ENCODE peak calls at places on chromosomes 1 and 21, in five cellular contexts. One of them, this sample, is unnamed. For H3K4me1, the result is how much of the 10 kb centered on the place peaks cover.

GRCh38 chr1:17292299-17293198 is 15.4 kb upstream of the PADI4 start:
- DNase-seq in aorta: no peak
- DNase-seq in ovary: no peak
- DNase-seq in tibial artery: no peak
- DNase-seq in mammary epithelial cell: peak
- DNase-seq in this sample: no peak

GRCh38 chr21:44870748-44871495 is 2.6 kb downstream of the PTTG1IP start:
- DNase-seq in aorta: peak
- DNase-seq in ovary: no peak
- DNase-seq in tibial artery: peak
- DNase-seq in mammary epithelial cell: peak
- DNase-seq in this sample: peak

GRCh38 chr1:204331847-204332487 is 27.8 kb downstream of the PLEKHA6 start:
- DNase-seq in aorta: no peak
- DNase-seq in ovary: no peak
- DNase-seq in tibial artery: no peak
- DNase-seq in mammary epithelial cell: no peak
- DNase-seq in this sample: no peak

GRCh38 chr1:86757272-86757984 is 53.1 kb downstream of the SH3GLB1 start:
- DNase-seq in aorta: no peak
- DNase-seq in ovary: no peak
- DNase-seq in tibial artery: peak
- DNase-seq in mammary epithelial cell: peak
- DNase-seq in this sample: peak

GRCh38 chr1:41895552-41895951 is 23.2 kb downstream of the HIVEP3 start:
- DNase-seq in aorta: no peak
- DNase-seq in ovary: no peak
- DNase-seq in tibial artery: no peak
- DNase-seq in mammary epithelial cell: no peak
- DNase-seq in this sample: no peak

GRCh38 chr1:9494936-9495758 is 44.1 kb upstream of the SLC25A33 start:
- DNase-seq in aorta: peak
- DNase-seq in ovary: peak
- DNase-seq in tibial artery: no peak
- DNase-seq in mammary epithelial cell: peak
- DNase-seq in this sample: peak

GRCh38 chr1:183267646-183268431 is 81.8 kb downstream of the LAMC2 start:
- DNase-seq in aorta: no peak
- DNase-seq in ovary: no peak
- DNase-seq in tibial artery: no peak
- DNase-seq in mammary epithelial cell: peak
- DNase-seq in this sample: no peak

GRCh38 chr21:26550357-26550756 is 22.7 kb downstream of the CYYR1 start:
- DNase-seq in aorta: no peak
- DNase-seq in ovary: no peak
- DNase-seq in tibial artery: no peak
- DNase-seq in mammary epithelial cell: no peak
- DNase-seq in this sample: no peak

GRCh38 chr1:182192215-182192614 is 130.7 kb upstream of the ZNF648 start:
- DNase-seq in aorta: no peak
- DNase-seq in ovary: no peak
- DNase-seq in tibial artery: no peak
- DNase-seq in mammary epithelial cell: no peak
- DNase-seq in this sample: no peak

DNA sequence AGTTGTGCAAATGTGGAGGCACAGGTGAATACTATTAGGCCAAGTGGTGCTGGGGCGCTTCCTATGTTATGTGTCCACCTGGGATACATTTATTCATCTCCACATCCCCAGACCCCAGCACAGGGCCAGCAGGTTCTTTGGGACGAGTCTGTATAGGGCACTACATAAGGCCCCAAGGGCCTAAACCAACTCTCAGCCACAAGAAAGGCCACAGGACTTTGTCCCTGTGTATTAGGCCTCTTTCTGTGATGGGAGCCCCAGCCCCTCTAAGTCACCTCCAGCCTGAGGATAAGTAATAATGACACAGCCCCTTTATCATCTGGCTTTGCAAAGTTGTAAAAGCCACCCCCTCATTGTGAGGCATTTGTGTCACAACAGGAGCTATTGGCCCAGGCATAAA is 79.2 kb upstream of the CD1D start:
- DNase-seq in aorta: no peak
- DNase-seq in ovary: no peak
- DNase-seq in tibial artery: no peak
- DNase-seq in mammary epithelial cell: no peak
- DNase-seq in this sample: no peak
- H3K4me1 ChIP-seq in aorta: under half
- H3K4me1 ChIP-seq in ovary: under half
- H3K4me1 ChIP-seq in tibial artery: under half
- H3K4me1 ChIP-seq in mammary epithelial cell: under half
- H3K4me1 ChIP-seq in this sample: under half

DNA sequence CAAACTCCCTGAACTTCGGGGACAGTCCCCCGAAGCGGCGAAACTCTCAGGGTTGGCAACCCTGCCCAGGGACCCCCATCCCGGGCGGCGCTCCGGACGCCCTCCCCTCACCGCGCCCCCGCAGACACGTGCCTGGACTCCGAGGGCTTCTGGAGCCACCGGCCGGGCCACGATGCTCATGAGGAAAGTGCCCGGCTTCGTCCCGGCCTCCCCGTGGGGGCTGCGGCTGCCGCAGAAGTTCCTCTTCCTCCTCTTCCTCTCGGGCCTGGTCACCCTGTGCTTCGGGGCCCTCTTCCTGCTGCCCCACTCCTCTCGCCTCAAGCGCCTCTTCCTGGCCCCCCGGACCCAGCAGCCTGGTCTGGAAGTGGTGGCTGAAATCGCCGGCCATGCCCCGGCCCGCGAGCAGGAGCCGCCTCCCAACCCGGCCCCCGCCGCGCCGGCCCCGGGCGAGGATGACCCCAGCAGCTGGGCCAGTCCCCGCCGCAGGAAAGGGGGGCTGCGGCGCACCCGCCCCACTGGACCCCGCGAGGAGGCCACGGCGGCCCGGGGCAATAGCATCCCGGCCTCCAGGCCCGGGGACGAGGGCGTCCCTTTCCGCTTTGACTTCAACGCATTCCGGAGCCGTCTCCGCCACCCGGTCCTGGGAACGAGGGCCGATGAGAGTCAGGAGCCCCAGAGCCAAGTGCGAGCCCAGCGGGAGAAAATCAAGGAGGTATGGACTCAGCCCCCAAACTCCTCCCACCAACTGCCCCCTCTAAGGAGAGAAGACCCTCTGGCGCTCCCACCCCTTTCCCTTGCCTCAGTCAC is 1.2 kb downstream of the MAN1C1 start:
- DNase-seq in aorta: peak
- DNase-seq in ovary: peak
- DNase-seq in tibial artery: peak
- DNase-seq in mammary epithelial cell: no peak
- DNase-seq in this sample: peak
- H3K27ac ChIP-seq in aorta: no peak
- H3K27ac ChIP-seq in ovary: no peak
- H3K27ac ChIP-seq in tibial artery: peak
- H3K27ac ChIP-seq in mammary epithelial cell: no peak
- H3K27ac ChIP-seq in this sample: no peak

GRCh38 chr1:12082988-12083387 is 19.9 kb downstream of the TNFRSF8 start:
- DNase-seq in aorta: no peak
- DNase-seq in ovary: no peak
- DNase-seq in tibial artery: no peak
- DNase-seq in mammary epithelial cell: no peak
- DNase-seq in this sample: no peak
- H3K4me1 ChIP-seq in aorta: under half
- H3K4me1 ChIP-seq in ovary: under half
- H3K4me1 ChIP-seq in tibial artery: under half
- H3K4me1 ChIP-seq in mammary epithelial cell: under half
- H3K4me1 ChIP-seq in this sample: under half

GRCh38 chr1:80534606-80535360 is 1266.0 kb upstream of the ADGRL2 start:
- DNase-seq in aorta: no peak
- DNase-seq in ovary: no peak
- DNase-seq in tibial artery: no peak
- DNase-seq in mammary epithelial cell: peak
- DNase-seq in this sample: no peak

GRCh38 chr1:80533775-80534314 is 1266.9 kb upstream of the ADGRL2 start:
- DNase-seq in aorta: no peak
- DNase-seq in ovary: no peak
- DNase-seq in tibial artery: no peak
- DNase-seq in mammary epithelial cell: no peak
- DNase-seq in this sample: no peak

GRCh38 chr1:80531182-80531581 is 1269.6 kb upstream of the ADGRL2 start:
- DNase-seq in aorta: no peak
- DNase-seq in ovary: no peak
- DNase-seq in tibial artery: no peak
- DNase-seq in mammary epithelial cell: peak
- DNase-seq in this sample: no peak

GRCh38 chr1:80535446-80535845 is 1265.3 kb upstream of the ADGRL2 start:
- DNase-seq in aorta: no peak
- DNase-seq in ovary: no peak
- DNase-seq in tibial artery: no peak
- DNase-seq in mammary epithelial cell: no peak
- DNase-seq in this sample: no peak

DNA sequence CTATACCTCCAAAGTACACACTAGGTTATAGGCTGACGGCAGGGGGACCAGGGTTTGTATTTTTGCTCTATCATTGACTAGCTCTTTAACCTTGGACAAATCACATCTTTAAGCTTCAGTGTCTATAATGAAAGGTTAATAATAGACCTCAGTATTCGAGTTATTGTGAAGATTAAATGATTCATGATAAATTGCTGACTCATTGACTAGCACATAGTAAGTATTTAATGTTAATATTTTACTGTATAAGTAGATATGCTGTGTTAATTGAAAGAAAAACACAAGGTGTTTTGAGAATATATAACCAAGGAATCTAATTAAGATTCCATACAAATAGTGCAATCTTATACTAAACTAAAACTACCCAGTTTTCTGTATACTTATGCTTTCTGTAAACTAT is 1267.6 kb upstream of the ADGRL2 start:
- DNase-seq in aorta: no peak
- DNase-seq in ovary: no peak
- DNase-seq in tibial artery: no peak
- DNase-seq in mammary epithelial cell: no peak
- DNase-seq in this sample: no peak
- H3K27ac ChIP-seq in aorta: no peak
- H3K27ac ChIP-seq in ovary: no peak
- H3K27ac ChIP-seq in tibial artery: no peak
- H3K27ac ChIP-seq in mammary epithelial cell: no peak
- H3K27ac ChIP-seq in this sample: no peak

GRCh38 chr1:38123356-38123755 is 76.8 kb upstream of the POU3F1 start:
- DNase-seq in aorta: no peak
- DNase-seq in ovary: no peak
- DNase-seq in tibial artery: no peak
- DNase-seq in mammary epithelial cell: peak
- DNase-seq in this sample: no peak

GRCh38 chr1:38125837-38126520 is 79.4 kb upstream of the POU3F1 start:
- DNase-seq in aorta: no peak
- DNase-seq in ovary: no peak
- DNase-seq in tibial artery: no peak
- DNase-seq in mammary epithelial cell: peak
- DNase-seq in this sample: no peak

GRCh38 chr1:38126970-38127369 is 80.4 kb upstream of the POU3F1 start:
- DNase-seq in aorta: no peak
- DNase-seq in ovary: no peak
- DNase-seq in tibial artery: no peak
- DNase-seq in mammary epithelial cell: no peak
- DNase-seq in this sample: no peak

GRCh38 chr1:38127432-38127831 is 80.8 kb upstream of the POU3F1 start:
- DNase-seq in aorta: no peak
- DNase-seq in ovary: no peak
- DNase-seq in tibial artery: no peak
- DNase-seq in mammary epithelial cell: no peak
- DNase-seq in this sample: no peak

GRCh38 chr1:38125016-38125415 is 78.4 kb upstream of the POU3F1 start:
- DNase-seq in aorta: no peak
- DNase-seq in ovary: no peak
- DNase-seq in tibial artery: no peak
- DNase-seq in mammary epithelial cell: peak
- DNase-seq in this sample: no peak
- H3K4me1 ChIP-seq in aorta: under half
- H3K4me1 ChIP-seq in ovary: under half
- H3K4me1 ChIP-seq in tibial artery: under half
- H3K4me1 ChIP-seq in mammary epithelial cell: half or more
- H3K4me1 ChIP-seq in this sample: under half